ENCODE peak calls at places on chromosomes 11 and 22, in seven cellular contexts. C is Right ventricle myocardium superior, T is endothelial cell, D is right atrium auricular region, M is NCI-H1105, B is naive B cell, Z is fibroblast of gingiva. G is an unnamed sample.
A peak's percentile ranks its signal among the peaks of the same experiment; 100 is the strongest.

GRCh38 chr22:40654522-40655167 is 18.1 kb upstream of the MRTFA start:
- DNase-seq in C (peak; percentile 80), T (peak; percentile 32), D (peak; percentile 69), M (peak; percentile 30), B (no peak), Z (peak; percentile 86), G (peak; percentile 69)

GRCh38 chr11:67301313-67301921 is 1.9 kb upstream of the SSH3 start:
- DNase-seq in C (peak; percentile 39), T (no peak), D (no peak), M (no peak), B (no peak), Z (no peak), G (no peak)

GRCh38 chr11:46659908-46660307 is 40.5 kb downstream of the ARHGAP1 start:
- DNase-seq in C (no peak), T (no peak), D (peak; percentile 85), M (no peak), B (no peak), Z (peak; percentile 91), G (no peak)

GRCh38 chr11:37277896-37278465 is 679.9 kb upstream of the RAG2 start:
- DNase-seq in C (no peak), T (no peak), D (no peak), M (no peak), B (no peak), Z (no peak), G (no peak)

GRCh38 chr11:76048763-76049162 is 157.5 kb downstream of the WNT11 start:
- DNase-seq in C (no peak), T (no peak), D (no peak), M (no peak), B (peak; percentile 6), Z (no peak), G (no peak)

GRCh38 chr11:69157822-69158231 is 2.1 kb downstream of the SMIM38 start:
- DNase-seq in C (no peak), T (no peak), D (no peak), M (no peak), B (no peak), Z (no peak), G (no peak)

GRCh38 chr22:36435516-36436415 is 45.7 kb downstream of the TXN2 start:
- DNase-seq in C (no peak), T (no peak), D (no peak), M (no peak), B (peak; percentile 52), Z (no peak), G (no peak)

GRCh38 chr11:102727890-102728289 is 3.1 kb upstream of the MMP8 start:
- DNase-seq in C (no peak), T (no peak), D (no peak), M (no peak), B (no peak), Z (peak; percentile 55), G (no peak)

GRCh38 chr11:84465040-84465439 is 1162.1 kb downstream of the DLG2 start:
- DNase-seq in C (no peak), T (no peak), D (no peak), M (no peak), B (no peak), Z (peak; percentile 21), G (no peak)

GRCh38 chr11:72969894-72970335 is 155.7 kb downstream of the ATG16L2 start:
- DNase-seq in C (no peak), T (no peak), D (no peak), M (no peak), B (no peak), Z (peak; percentile 63), G (no peak)

GRCh38 chr11:117884994-117885393 is 8.5 kb upstream of the FXYD6 start:
- DNase-seq in C (no peak), T (no peak), D (peak; percentile 65), M (no peak), B (no peak), Z (no peak), G (no peak)

GRCh38 chr11:72783144-72783910 is 10.5 kb downstream of the STARD10 start:
- DNase-seq in C (no peak), T (no peak), D (no peak), M (no peak), B (no peak), Z (no peak), G (no peak)

GRCh38 chr11:19344661-19345518 is 104.1 kb upstream of the E2F8 start:
- DNase-seq in C (peak; percentile 68), T (peak; percentile 52), D (no peak), M (peak; percentile 79), B (no peak), Z (peak; percentile 65), G (peak; percentile 56)

GRCh38 chr11:84847842-84848241 is 779.3 kb downstream of the DLG2 start:
- DNase-seq in C (no peak), T (no peak), D (no peak), M (no peak), B (no peak), Z (no peak), G (no peak)

GRCh38 chr22:29394931-29395581 is 6.7 kb upstream of the AP1B1 start:
- DNase-seq in C (peak; percentile 73), T (peak; percentile 75), D (no peak), M (peak; percentile 72), B (peak; percentile 69), Z (peak; percentile 58), G (peak; percentile 75)

GRCh38 chr11:1526785-1527184 is 40.2 kb upstream of the MOB2 start:
- DNase-seq in C (peak; percentile 39), T (no peak), D (no peak), M (no peak), B (no peak), Z (no peak), G (no peak)

GRCh38 chr11:64455436-64456261 is 96.7 kb downstream of the RPS6KA4 start:
- DNase-seq in C (no peak), T (no peak), D (no peak), M (no peak), B (no peak), Z (no peak), G (no peak)

GRCh38 chr22:44444341-44445306 is 53.4 kb downstream of the RTL6 start:
- DNase-seq in C (no peak), T (no peak), D (no peak), M (no peak), B (no peak), Z (no peak), G (no peak)

GRCh38 chr22:20312396-20313191 is 7.3 kb downstream of the DGCR6L start:
- DNase-seq in C (peak; percentile 6), T (peak; percentile 0), D (peak; percentile 40), M (no peak), B (no peak), Z (no peak), G (peak; percentile 35)